ENCODE peak calls at places on chromosome 6, in six cellular contexts. I, D, Y, E, V and C are unnamed samples.

GRCh38 chr6:6588064-6588923 is at the start of gene LY86:
- ATAC-seq in I (no peak), D (no peak), Y (no peak), E (peak), V (peak), C (peak)

GRCh38 chr6:54860739-54861138 is 14.2 kb downstream of the FAM83B start:
- ATAC-seq in I (no peak), D (peak), Y (no peak), E (no peak), V (no peak), C (no peak)

GRCh38 chr6:106608080-106608668 is 21.1 kb downstream of the RTN4IP1 start:
- ATAC-seq in I (no peak), D (peak), Y (peak), E (peak), V (peak), C (peak)

GRCh38 chr6:91523511-91523910 is 936.6 kb upstream of the MAP3K7 start:
- ATAC-seq in I (no peak), D (no peak), Y (no peak), E (no peak), V (no peak), C (no peak)

GRCh38 chr6:37965964-37966676 is 146.6 kb downstream of the ZFAND3 start:
- ATAC-seq in I (no peak), D (peak), Y (peak), E (peak), V (peak), C (peak)

GRCh38 chr6:13006578-13007300 is 290.2 kb downstream of the PHACTR1 start:
- ATAC-seq in I (no peak), D (peak), Y (no peak), E (no peak), V (no peak), C (no peak)

GRCh38 chr6:111767752-111768430 is 105.4 kb downstream of the FYN start:
- ATAC-seq in I (no peak), D (no peak), Y (no peak), E (peak), V (no peak), C (no peak)

GRCh38 chr6:153312633-153313032 is 181.6 kb upstream of the RGS17 start:
- ATAC-seq in I (no peak), D (peak), Y (peak), E (no peak), V (no peak), C (no peak)

GRCh38 chr6:108588586-108588985 is 27.9 kb downstream of the FOXO3 start:
- ATAC-seq in I (no peak), D (peak), Y (peak), E (peak), V (no peak), C (no peak)